ENCODE peak calls at places on chromosomes 3 and 15, in ten cellular contexts. X is heart left ventricle; J is adrenal gland; C is heart right ventricle; D is CD8-positive, alpha-beta memory T cell; U is PC-3; S is keratinocyte; T is IMR-90; Q is psoas muscle; F is kidney. I is an unnamed sample. For H3K36me3 and H3K4me1, the result is how much of the 10 kb centered on the place peaks cover.

GRCh38 chr15:69679623-69680228 is 227.1 kb downstream of the RPLP1 start:
- DNase-seq in F (no peak), S (no peak), D (peak), X (no peak), J (no peak), C (no peak), Q (no peak), U (no peak), T (no peak), I (no peak)

GRCh38 chr3:102378216-102378615 is 56.6 kb upstream of the ZPLD1 start:
- DNase-seq in D (no peak), S (peak), T (no peak), X (no peak), U (no peak), J (no peak), F (no peak), C (no peak), Q (no peak), I (no peak)

GRCh38 chr3:141083831-141084624 is 32.9 kb downstream of the SPSB4 start:
- DNase-seq in F (peak), X (no peak), Q (peak), D (no peak), C (peak), U (no peak), T (no peak), J (no peak), S (no peak), I (peak)

GRCh38 chr3:42613462-42613861 is 13.0 kb downstream of the NKTR start:
- DNase-seq in T (no peak), C (no peak), U (peak), Q (no peak), J (no peak), F (no peak), S (no peak), D (no peak), X (no peak), I (no peak)

GRCh38 chr3:130773371-130773770 is 26.7 kb upstream of the PIK3R4 start:
- DNase-seq in X (no peak), T (no peak), S (no peak), C (no peak), U (no peak), D (no peak), Q (no peak), F (no peak), J (no peak), I (no peak)

GRCh38 chr3:45940781-45941365 is 2.4 kb upstream of the CXCR6 start:
- DNase-seq in D (no peak), Q (no peak), F (no peak), J (no peak), S (no peak), C (no peak), T (no peak), U (peak), X (no peak), I (no peak)

GRCh38 chr15:50145451-50145872 is 26.4 kb upstream of the ATP8B4 start:
- DNase-seq in U (peak), S (no peak), T (peak), J (peak), Q (no peak), C (no peak), F (no peak), X (no peak), D (no peak), I (no peak)

GRCh38 chr3:115164374-115165221 is 17.5 kb upstream of the ZBTB20 start:
- DNase-seq in D (no peak), J (no peak), X (no peak), T (no peak), C (no peak), F (no peak), U (no peak), Q (no peak), S (no peak), I (no peak)

GRCh38 chr3:29868702-29869101 is 587.8 kb downstream of the RBMS3 start:
- DNase-seq in S (no peak), J (no peak), Q (no peak), F (no peak), X (no peak), C (no peak), T (no peak), U (no peak), D (no peak), I (no peak)

GRCh38 chr3:76811418-76811817 is 228.5 kb upstream of the ROBO2 start:
- DNase-seq in U (no peak), J (no peak), Q (no peak), D (no peak), C (no peak), X (no peak), F (no peak), S (no peak), T (peak), I (no peak)

GRCh38 chr3:97736928-97737327 is 27.6 kb upstream of the ARL6 start:
- DNase-seq in Q (no peak), J (no peak), U (no peak), X (no peak), C (no peak), D (no peak), F (no peak), S (no peak), T (no peak), I (no peak)

GRCh38 chr15:100170280-100170654 is 171.5 kb downstream of the ADAMTS17 start:
- DNase-seq in F (no peak), Q (no peak), D (no peak), X (no peak), T (no peak), S (no peak), U (no peak), J (no peak), C (no peak), I (no peak)

GRCh38 chr3:122938756-122939425 is 88.7 kb downstream of the SEMA5B start:
- DNase-seq in X (no peak), S (no peak), U (no peak), D (no peak), J (no peak), Q (no peak), F (peak), C (no peak), T (no peak), I (no peak)

GRCh38 chr3:105763674-105764036 is 105.2 kb downstream of the CBLB start:
- DNase-seq in F (no peak), C (no peak), X (no peak), S (no peak), Q (no peak), D (no peak), U (no peak), T (no peak), J (no peak), I (no peak)

GRCh38 chr3:12175844-12176453 is 17.2 kb upstream of the TIMP4 start:
- DNase-seq in F (no peak), C (peak), J (peak), X (peak), T (peak), S (no peak), U (peak), Q (peak), D (no peak), I (peak)

GRCh38 chr3:86969500-86970189 is 21.3 kb downstream of the VGLL3 start:
- DNase-seq in Q (no peak), U (peak), F (no peak), D (no peak), T (peak), S (no peak), X (no peak), C (no peak), J (peak), I (no peak)

GRCh38 chr3:24730173-24730572 is 235.5 kb upstream of the THRB start:
- DNase-seq in J (no peak), F (no peak), D (no peak), C (no peak), S (no peak), X (no peak), T (no peak), U (no peak), Q (no peak), I (no peak)

GRCh38 chr15:100901702-100902435 is 17.3 kb upstream of the LRRK1 start:
- DNase-seq in J (no peak), D (no peak), U (no peak), S (no peak), X (no peak), C (no peak), T (no peak), F (no peak), Q (no peak), I (no peak)

GRCh38 chr15:91997163-91997562 is 143.7 kb downstream of the SLCO3A1 start:
- DNase-seq in Q (no peak), D (no peak), S (no peak), X (no peak), U (no peak), T (no peak), C (no peak), F (no peak), J (no peak), I (no peak)

GRCh38 chr3:44342191-44342790 is 3.7 kb downstream of the TCAIM start:
- DNase-seq in F (no peak), X (no peak), D (no peak), T (peak), C (no peak), J (no peak), Q (no peak), S (no peak), U (no peak), I (no peak)

GRCh38 chr15:25718597-25718996 is 144.5 kb downstream of the ATP10A start:
- DNase-seq in S (no peak), D (no peak), C (no peak), U (no peak), J (no peak), T (no peak), Q (no peak), F (no peak), X (no peak), I (no peak)

GRCh38 chr15:28929200-28929599 is 43.4 kb downstream of the APBA2 start:
- DNase-seq in J (no peak), X (no peak), F (no peak), T (no peak), S (no peak), U (no peak), Q (no peak), D (no peak), C (no peak), I (no peak)

GRCh38 chr3:115494826-115495225 is 128.5 kb upstream of the GAP43 start:
- DNase-seq in U (no peak), Q (no peak), J (no peak), D (no peak), F (no peak), C (no peak), S (no peak), T (no peak), X (no peak), I (no peak)

GRCh38 chr3:99965681-99966408 is 148.2 kb downstream of the CMSS1 start:
- DNase-seq in F (no peak), Q (no peak), X (no peak), D (no peak), T (no peak), S (no peak), U (no peak), J (no peak), C (no peak), I (no peak)

GRCh38 chr3:9664119-9664751 is 14.9 kb downstream of the MTMR14 start:
- DNase-seq in T (no peak), F (no peak), C (no peak), Q (no peak), U (no peak), S (no peak), J (no peak), X (no peak), D (no peak), I (no peak)

GRCh38 chr3:12427551-12427950 is 56.7 kb upstream of the TSEN2 start:
- DNase-seq in J (no peak), Q (no peak), S (no peak), C (no peak), U (no peak), T (no peak), X (no peak), D (no peak), F (no peak), I (no peak)

GRCh38 chr3:52633786-52634185 is 51.9 kb downstream of the PBRM1 start:
- DNase-seq in J (no peak), U (no peak), F (no peak), C (no peak), D (no peak), Q (no peak), S (no peak), X (no peak), T (peak), I (no peak)

GRCh38 chr3:126119008-126119675 is 35.2 kb upstream of the SLC41A3 start:
- DNase-seq in J (no peak), T (no peak), S (no peak), C (no peak), D (no peak), F (no peak), Q (peak), X (no peak), U (peak), I (no peak)

GRCh38 chr3:187044206-187044605 is 95.1 kb downstream of the RPL39L start:
- DNase-seq in J (no peak), Q (no peak), D (no peak), F (no peak), T (no peak), S (no peak), C (no peak), U (no peak), X (no peak), I (peak)

GRCh38 chr15:74542192-74543042 is 1.4 kb downstream of the ARID3B start:
- DNase-seq in U (no peak), J (no peak), X (no peak), S (no peak), C (no peak), Q (no peak), D (no peak), F (no peak), T (no peak), I (no peak)

GRCh38 chr15:74136584-74137543 is 6.5 kb downstream of the ISLR2 start:
- DNase-seq in X (no peak), C (peak), Q (no peak), U (no peak), J (no peak), T (no peak), S (no peak), F (no peak), D (no peak), I (no peak)

GRCh38 chr15:99324082-99324620 is 72.9 kb downstream of the LRRC28 start:
- DNase-seq in S (no peak), F (no peak), D (no peak), U (peak), J (no peak), Q (no peak), C (peak), T (peak), X (peak), I (no peak)

GRCh38 chr15:64897345-64897985 is 14.2 kb upstream of the ANKDD1A start:
- DNase-seq in C (peak), T (peak), X (peak), S (no peak), F (peak), J (peak), D (no peak), Q (peak), U (peak), I (peak)

GRCh38 chr15:77083381-77084160 is 12.7 kb upstream of the TSPAN3 start:
- DNase-seq in F (peak), U (no peak), T (peak), C (peak), X (peak), J (peak), Q (peak), S (peak), D (peak), I (peak)

GRCh38 chr3:149542375-149543312 is 68.1 kb downstream of the TM4SF4 start:
- DNase-seq in J (no peak), C (no peak), X (no peak), T (no peak), Q (no peak), D (no peak), U (no peak), F (no peak), S (no peak), I (no peak)

GRCh38 chr3:149538371-149538770 is 63.9 kb downstream of the TM4SF4 start:
- DNase-seq in T (no peak), U (no peak), C (no peak), S (no peak), D (no peak), X (no peak), J (no peak), Q (no peak), F (no peak), I (no peak)

GRCh38 chr3:149541091-149541491 is 66.6 kb downstream of the TM4SF4 start:
- DNase-seq in U (no peak), Q (no peak), F (no peak), J (no peak), C (no peak), D (no peak), T (peak), S (no peak), X (no peak), I (no peak)

GRCh38 chr3:149536429-149536828 is 61.9 kb downstream of the TM4SF4 start:
- DNase-seq in D (no peak), Q (peak), X (peak), C (peak), J (peak), S (no peak), F (peak), T (no peak), U (no peak), I (peak)

DNA sequence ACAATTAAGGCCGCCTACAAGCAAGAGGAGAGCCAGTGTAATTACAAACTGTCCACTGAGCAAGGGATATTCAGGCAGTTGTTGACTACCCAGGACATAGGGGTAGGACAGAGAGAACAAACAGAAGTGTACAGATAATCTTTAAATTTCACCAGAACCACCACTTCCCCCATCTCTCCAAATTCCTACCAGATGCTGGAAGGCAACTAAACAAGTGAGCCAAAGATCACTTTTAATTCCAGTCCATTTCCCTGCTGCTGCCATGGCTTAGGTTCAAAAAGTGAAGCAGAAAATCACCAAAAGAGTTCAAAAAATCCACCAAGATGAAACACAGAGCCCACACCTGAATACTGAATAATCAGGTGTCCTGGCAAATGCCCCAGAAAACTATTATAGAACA is 65.0 kb downstream of the TM4SF4 start:
- DNase-seq in F (no peak), J (no peak), X (no peak), Q (no peak), D (no peak), S (no peak), U (no peak), C (no peak), T (no peak), I (no peak)
- H3K36me3 ChIP-seq in F (under half), J (under half), X (under half), Q (under half), D (under half), S (under half), U (under half), C (under half), T (under half), I (under half)

DNA sequence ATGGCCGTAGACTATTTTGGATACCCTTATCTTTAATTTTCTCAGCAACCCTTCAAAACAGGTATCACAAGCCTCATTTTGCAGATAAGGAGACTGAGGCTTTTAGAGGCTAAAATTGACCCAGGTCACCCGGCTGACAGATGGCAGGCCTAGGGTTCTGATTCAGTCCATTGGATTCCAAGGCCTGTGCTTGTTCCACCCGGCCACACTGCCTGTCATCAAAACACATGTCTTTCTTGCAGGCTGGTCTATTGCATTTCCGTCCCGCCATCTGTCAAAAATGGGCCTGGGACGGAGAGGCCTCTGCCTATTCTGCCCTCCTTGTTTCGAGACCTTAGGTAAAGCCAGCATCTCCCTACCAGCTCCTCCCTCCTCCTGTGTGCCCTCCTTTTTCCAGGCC is 8.1 kb downstream of the INAFM2 start:
- DNase-seq in Q (no peak), D (no peak), F (no peak), U (no peak), T (no peak), S (no peak), X (no peak), C (no peak), J (no peak), I (no peak)
- H3K4me1 ChIP-seq in Q (half or more), D (under half), F (under half), U (under half), T (under half), S (under half), X (half or more), C (half or more), J (under half), I (half or more)

DNA sequence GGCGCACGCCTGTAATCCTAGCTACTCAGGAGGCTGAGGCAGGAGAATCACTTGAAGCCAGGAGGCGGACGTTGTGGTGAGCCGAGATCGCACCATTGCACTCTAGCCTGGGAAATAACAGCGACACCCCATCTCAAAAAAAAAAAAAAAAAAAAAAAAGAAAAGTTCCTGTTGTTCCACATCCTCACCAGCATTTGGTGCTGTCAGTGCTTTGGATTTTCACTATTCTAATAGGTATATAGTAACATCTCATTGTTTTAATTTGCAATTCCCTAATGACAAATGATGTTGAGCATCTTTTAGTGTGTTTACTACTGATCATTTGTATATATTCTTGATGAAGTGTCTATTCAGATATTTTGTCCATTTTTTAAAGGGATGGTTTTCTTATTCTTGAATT is 24.6 kb downstream of the UBR1 start:
- DNase-seq in J (no peak), T (no peak), S (no peak), F (no peak), U (no peak), D (no peak), X (no peak), C (no peak), Q (no peak), I (no peak)
- H3K4me3 ChIP-seq in J (no peak), T (no peak), S (no peak), F (no peak), U (no peak), D (no peak), X (no peak), C (no peak), Q (no peak), I (no peak)

GRCh38 chr3:108208831-108209230 is 13.4 kb downstream of the IFT57 start:
- DNase-seq in T (no peak), Q (no peak), J (no peak), D (no peak), X (no peak), F (no peak), U (no peak), S (no peak), C (no peak), I (no peak)
- H3K36me3 ChIP-seq in T (under half), Q (under half), J (under half), D (under half), X (under half), F (under half), U (under half), S (under half), C (under half), I (under half)

GRCh38 chr3:171260899-171261298 is 199.3 kb downstream of the TNIK start:
- DNase-seq in F (no peak), C (no peak), X (no peak), J (no peak), U (peak), Q (no peak), T (no peak), S (no peak), D (no peak), I (no peak)
- H3K4me1 ChIP-seq in F (under half), C (under half), X (under half), J (under half), U (under half), Q (under half), T (under half), S (under half), D (half or more), I (under half)